ENCODE peak calls at places on chromosomes 2 and 18, in six cellular contexts. V is SJCRH30, E is endodermal cell, L is caudate nucleus, N is heart left ventricle, X is colonic mucosa. B is an unnamed sample.

GRCh38 chr2:221500501-221501209 is 71.4 kb downstream of the EPHA4 start:
- DNase-seq in E (no peak), X (no peak), N (no peak), V (no peak), L (no peak), B (no peak)

GRCh38 chr18:41466436-41467160 is 488.4 kb upstream of the PIK3C3 start:
- DNase-seq in N (no peak), V (no peak), L (no peak), X (no peak), E (no peak), B (no peak)

GRCh38 chr2:197909377-197909776 is 105.0 kb downstream of the PLCL1 start:
- DNase-seq in E (no peak), L (no peak), X (no peak), N (no peak), V (peak), B (no peak)

GRCh38 chr2:241558532-241559488 is at the start of gene BOK:
- DNase-seq in E (peak), L (peak), V (peak), N (peak), X (peak), B (peak)

GRCh38 chr18:28961669-28962228 is 784.8 kb upstream of the CDH2 start:
- DNase-seq in V (peak), E (peak), X (no peak), L (no peak), N (no peak), B (no peak)

GRCh38 chr2:181231886-181232644 is 225.1 kb upstream of the ITGA4 start:
- DNase-seq in N (no peak), L (no peak), X (no peak), V (peak), E (no peak), B (no peak)

GRCh38 chr2:176188218-176188968 is at the start of gene HOXD1:
- DNase-seq in L (peak), X (peak), N (peak), E (peak), V (peak), B (peak)

GRCh38 chr2:28395334-28396061 is 2.8 kb downstream of the FOSL2 start:
- DNase-seq in V (peak), E (no peak), N (no peak), L (no peak), X (peak), B (no peak)

GRCh38 chr2:48572797-48573196 is 42.8 kb downstream of the STON1 start:
- DNase-seq in X (no peak), L (no peak), E (peak), V (peak), N (no peak), B (no peak)

GRCh38 chr2:40384714-40385113 is 67.2 kb downstream of the SLC8A1 start:
- DNase-seq in N (no peak), X (no peak), E (no peak), L (no peak), V (no peak), B (no peak)

GRCh38 chr2:120344214-120344990 is 1.5 kb upstream of the INHBB start:
- DNase-seq in E (peak), N (peak), V (no peak), L (no peak), X (no peak), B (peak)

GRCh38 chr2:108637304-108637669 is 82.0 kb upstream of the RANBP2 start:
- DNase-seq in X (peak), E (no peak), V (no peak), L (no peak), N (no peak), B (no peak)

GRCh38 chr2:67304300-67304890 is 92.7 kb upstream of the ETAA1 start:
- DNase-seq in L (no peak), N (no peak), V (no peak), X (no peak), E (no peak), B (no peak)

GRCh38 chr18:58229162-58229561 is 185.1 kb downstream of the NEDD4L start:
- DNase-seq in X (no peak), L (no peak), E (no peak), V (no peak), N (no peak), B (no peak)

GRCh38 chr2:221420245-221420644 is 151.9 kb downstream of the EPHA4 start:
- DNase-seq in X (no peak), E (no peak), L (no peak), N (no peak), V (no peak), B (no peak)

GRCh38 chr2:240295256-240296103 is 140.0 kb upstream of the GPC1 start:
- DNase-seq in N (no peak), X (no peak), E (peak), V (no peak), L (no peak), B (no peak)

GRCh38 chr2:20443276-20443920 is 3.5 kb upstream of the RHOB start:
- DNase-seq in N (no peak), L (no peak), X (peak), V (peak), E (peak), B (no peak)
- H3K27ac ChIP-seq in N (peak), L (peak), X (peak), V (peak), E (no peak), B (no peak)

GRCh38 chr2:153811516-153811915 is 60.2 kb upstream of the GALNT13 start:
- DNase-seq in E (no peak), V (no peak), X (no peak), N (no peak), L (no peak), B (no peak)

DNA sequence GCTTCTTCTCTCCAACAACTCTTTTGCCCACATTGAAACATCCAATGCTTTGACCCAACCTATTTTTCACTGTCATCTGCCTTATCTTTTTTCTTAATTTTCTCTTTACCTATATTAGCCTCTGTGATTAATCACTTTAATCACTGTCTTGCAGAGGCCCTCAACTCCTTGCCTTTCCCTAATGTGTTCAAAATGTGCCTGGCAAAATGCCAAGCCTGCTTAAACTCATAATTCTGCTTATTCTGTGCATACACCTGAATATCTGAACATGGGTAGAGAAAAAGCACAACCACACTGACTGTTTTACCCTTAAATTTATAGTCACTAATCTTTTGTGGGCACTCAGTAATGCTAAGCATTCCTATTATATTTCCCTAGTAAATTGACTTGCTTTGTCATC is 63.0 kb upstream of the GALNT13 start:
- DNase-seq in X (no peak), L (no peak), N (no peak), E (no peak), V (no peak), B (no peak)
- H3K27ac ChIP-seq in X (no peak), L (no peak), N (no peak), E (no peak), V (no peak), B (no peak)

GRCh38 chr18:61731693-61732376 is 161.0 kb downstream of the RNF152 start:
- DNase-seq in L (no peak), N (no peak), E (no peak), V (no peak), X (no peak), B (no peak)

GRCh38 chr18:61731169-61731568 is 161.6 kb downstream of the RNF152 start:
- DNase-seq in E (no peak), N (no peak), L (no peak), V (no peak), X (no peak), B (no peak)

GRCh38 chr18:61736168-61736567 is 156.6 kb downstream of the RNF152 start:
- DNase-seq in L (no peak), E (no peak), N (no peak), X (no peak), V (no peak), B (no peak)

GRCh38 chr18:61735564-61736102 is 157.2 kb downstream of the RNF152 start:
- DNase-seq in N (no peak), E (no peak), L (no peak), X (peak), V (no peak), B (no peak)

DNA sequence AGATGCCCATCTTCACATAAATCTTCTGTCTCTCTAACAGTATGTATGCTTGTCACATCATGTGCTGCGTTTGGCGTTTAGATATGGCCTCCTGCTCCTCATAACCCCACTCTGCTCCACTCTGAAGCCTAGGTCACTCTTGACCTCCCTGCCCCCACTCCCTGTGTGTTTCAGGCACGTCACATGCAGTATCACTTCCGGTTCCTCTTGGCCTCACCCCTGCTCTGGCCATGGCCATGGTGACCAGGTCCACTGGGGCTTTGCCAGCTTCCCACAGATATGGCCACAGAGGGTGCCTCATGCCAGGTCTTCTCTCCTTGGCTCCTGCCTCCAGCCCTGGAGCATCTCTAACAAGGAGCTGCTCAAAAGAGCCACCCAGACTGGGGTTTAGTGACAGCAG is 160.0 kb downstream of the RNF152 start:
- DNase-seq in X (no peak), L (no peak), E (no peak), V (no peak), N (no peak), B (no peak)
- H3K27ac ChIP-seq in X (no peak), L (peak), E (no peak), V (no peak), N (peak), B (no peak)

GRCh38 chr2:231396058-231396821 is 730 bp downstream of the B3GNT7 start:
- DNase-seq in X (no peak), N (no peak), V (no peak), E (peak), L (no peak), B (no peak)
- H3K27ac ChIP-seq in X (peak), N (no peak), V (no peak), E (no peak), L (peak), B (peak)

GRCh38 chr2:51998890-51999289 is 967.0 kb upstream of the NRXN1 start:
- DNase-seq in N (no peak), E (no peak), X (no peak), V (no peak), L (no peak), B (no peak)

GRCh38 chr2:51995293-51995692 is 963.4 kb upstream of the NRXN1 start:
- DNase-seq in X (no peak), N (no peak), L (no peak), V (no peak), E (no peak), B (no peak)

GRCh38 chr2:51997571-51997970 is 965.6 kb upstream of the NRXN1 start:
- DNase-seq in N (no peak), X (no peak), E (no peak), L (no peak), V (peak), B (no peak)

GRCh38 chr2:51994123-51994788 is 962.3 kb upstream of the NRXN1 start:
- DNase-seq in X (no peak), N (no peak), L (no peak), V (no peak), E (no peak), B (no peak)

GRCh38 chr2:51996569-51996917 is 964.6 kb upstream of the NRXN1 start:
- DNase-seq in L (no peak), X (no peak), E (no peak), N (no peak), V (no peak), B (no peak)
- H3K27ac ChIP-seq in L (no peak), X (no peak), E (no peak), N (no peak), V (no peak), B (no peak)

GRCh38 chr2:74503506-74504475 is 3.7 kb downstream of the PCGF1 start:
- DNase-seq in X (no peak), N (no peak), V (no peak), E (peak), L (no peak), B (no peak)
- H3K27ac ChIP-seq in X (peak), N (peak), V (peak), E (no peak), L (no peak), B (no peak)